ENCODE peak calls at places on chromosomes 2 and 18, in eight cellular contexts. B, K, S, A, Q, L, V and O are unnamed samples.

GRCh38 chr18:47730795-47731194 is 199.7 kb downstream of the SMAD2 start:
- DNase-seq in B (no peak), K (peak; percentile 1), S (peak; percentile 3), A (no peak), Q (no peak), L (no peak), V (no peak), O (no peak)

GRCh38 chr2:10370895-10371294 is 68.2 kb downstream of the HPCAL1 start:
- DNase-seq in B (no peak), K (no peak), S (no peak), A (no peak), Q (no peak), L (no peak), V (no peak), O (no peak)

GRCh38 chr2:218878941-218879761 is 1.5 kb upstream of the WNT10A start:
- DNase-seq in B (no peak), K (no peak), S (no peak), A (no peak), Q (no peak), L (no peak), V (no peak), O (no peak)

GRCh38 chr18:45325791-45326190 is 289.5 kb upstream of the SLC14A2 start:
- DNase-seq in B (no peak), K (no peak), S (no peak), A (no peak), Q (no peak), L (no peak), V (no peak), O (peak; percentile 81)

GRCh38 chr18:63603772-63604171 is 16.6 kb downstream of the SERPINB13 start:
- DNase-seq in B (no peak), K (no peak), S (peak; percentile 6), A (peak; percentile 59), Q (no peak), L (no peak), V (no peak), O (peak; percentile 56)

GRCh38 chr2:136384541-136385303 is 266.8 kb upstream of the CXCR4 start:
- DNase-seq in B (no peak), K (peak; percentile 37), S (peak; percentile 9), A (no peak), Q (no peak), L (peak; percentile 27), V (no peak), O (peak; percentile 41)

GRCh38 chr2:27208486-27209050 is 3.3 kb upstream of the ATRAID start:
- DNase-seq in B (no peak), K (no peak), S (no peak), A (no peak), Q (no peak), L (no peak), V (no peak), O (no peak)

GRCh38 chr2:227812001-227812400 is 1.6 kb upstream of the CCL20 start:
- DNase-seq in B (no peak), K (peak; percentile 20), S (no peak), A (no peak), Q (no peak), L (no peak), V (no peak), O (no peak)

GRCh38 chr2:219565130-219566080 is 5.9 kb downstream of the OBSL1 start:
- DNase-seq in B (no peak), K (no peak), S (no peak), A (no peak), Q (no peak), L (no peak), V (no peak), O (no peak)

GRCh38 chr18:22465859-22466602 is 48.3 kb upstream of the CTAGE1 start:
- DNase-seq in B (no peak), K (peak; percentile 97), S (peak; percentile 93), A (peak; percentile 84), Q (no peak), L (peak; percentile 70), V (no peak), O (peak; percentile 92)

GRCh38 chr2:133255363-133255762 is 312.9 kb downstream of the NCKAP5 start:
- DNase-seq in B (no peak), K (no peak), S (no peak), A (no peak), Q (no peak), L (no peak), V (no peak), O (no peak)

GRCh38 chr2:163157411-163157810 is 318.8 kb upstream of the KCNH7 start:
- DNase-seq in B (no peak), K (peak; percentile 45), S (peak; percentile 53), A (no peak), Q (no peak), L (no peak), V (no peak), O (peak; percentile 75)

GRCh38 chr2:61328707-61329251 is 142.1 kb downstream of the USP34 start:
- DNase-seq in B (no peak), K (peak; percentile 82), S (peak; percentile 17), A (no peak), Q (no peak), L (no peak), V (no peak), O (peak; percentile 35)

GRCh38 chr2:8310557-8311455 is 371.1 kb upstream of the ID2 start:
- DNase-seq in B (peak; percentile 11), K (no peak), S (no peak), A (no peak), Q (no peak), L (no peak), V (no peak), O (no peak)

GRCh38 chr2:152513681-152514080 is 178.7 kb downstream of the FMNL2 start:
- DNase-seq in B (no peak), K (no peak), S (peak; percentile 65), A (peak; percentile 63), Q (no peak), L (peak; percentile 36), V (no peak), O (peak; percentile 65)

GRCh38 chr18:57446322-57446721 is 11.1 kb downstream of the ONECUT2 start:
- DNase-seq in B (no peak), K (no peak), S (no peak), A (no peak), Q (no peak), L (peak; percentile 77), V (no peak), O (no peak)

GRCh38 chr2:129233751-129234406 is 745.6 kb upstream of the RAB6C start:
- DNase-seq in B (no peak), K (peak; percentile 43), S (peak; percentile 5), A (peak; percentile 14), Q (no peak), L (no peak), V (no peak), O (no peak)

GRCh38 chr2:44753552-44754285 is 187.8 kb upstream of the SIX3 start:
- DNase-seq in B (no peak), K (peak; percentile 77), S (peak; percentile 65), A (no peak), Q (no peak), L (no peak), V (no peak), O (peak; percentile 23)

GRCh38 chr18:61333746-61334490 is 688 bp downstream of the CDH20 start:
- DNase-seq in B (no peak), K (peak; percentile 18), S (peak; percentile 29), A (no peak), Q (no peak), L (no peak), V (peak; percentile 24), O (no peak)

GRCh38 chr2:146214394-146214929 is 1630.4 kb upstream of the ACVR2A start:
- DNase-seq in B (no peak), K (no peak), S (no peak), A (no peak), Q (no peak), L (peak; percentile 68), V (no peak), O (peak; percentile 65)

GRCh38 chr2:204479557-204479956 is 65.7 kb upstream of the PARD3B start:
- DNase-seq in B (no peak), K (peak; percentile 51), S (no peak), A (no peak), Q (no peak), L (peak; percentile 7), V (no peak), O (peak; percentile 75)

GRCh38 chr2:99821572-99822369 is 320.6 kb downstream of the AFF3 start:
- DNase-seq in B (no peak), K (peak; percentile 82), S (peak; percentile 77), A (no peak), Q (no peak), L (no peak), V (no peak), O (peak; percentile 85)

GRCh38 chr2:126884861-126885481 is 13.7 kb upstream of the TEX51 start:
- DNase-seq in B (no peak), K (no peak), S (no peak), A (no peak), Q (no peak), L (no peak), V (no peak), O (no peak)

GRCh38 chr2:96024336-96025106 is 10.2 kb downstream of the GPAT2 start:
- DNase-seq in B (no peak), K (no peak), S (no peak), A (no peak), Q (no peak), L (no peak), V (no peak), O (no peak)

GRCh38 chr18:62863629-62864028 is 148.3 kb downstream of the PHLPP1 start:
- DNase-seq in B (no peak), K (peak; percentile 17), S (peak; percentile 50), A (no peak), Q (no peak), L (no peak), V (no peak), O (no peak)